ENCODE peak calls at places on chromosomes 3 and 15, in ten cellular contexts. One of them, this sample, is unnamed.
A peak's percentile ranks its signal among the peaks of the same experiment; 100 is the strongest.

GRCh38 chr3:128170866-128171516 is 17.7 kb downstream of the EEFSEC start:
- DNase-seq in astrocyte of the spinal cord: peak; percentile 77
- DNase-seq in sigmoid colon: peak; percentile 85
- DNase-seq in AG09309: peak; percentile 52
- DNase-seq in uterus: peak; percentile 73
- DNase-seq in adipocyte: peak; percentile 94
- DNase-seq in cardiac muscle cell: peak; percentile 87
- DNase-seq in heart right ventricle: peak; percentile 70
- DNase-seq in Peyer's patch: no peak
- DNase-seq in AG04450: peak; percentile 67
- DNase-seq in this sample: no peak

GRCh38 chr3:5687230-5687629 is 499.7 kb downstream of the EDEM1 start:
- DNase-seq in uterus: no peak
- DNase-seq in AG04450: no peak
- DNase-seq in heart right ventricle: no peak
- DNase-seq in Peyer's patch: no peak
- DNase-seq in cardiac muscle cell: no peak
- DNase-seq in adipocyte: no peak
- DNase-seq in sigmoid colon: no peak
- DNase-seq in astrocyte of the spinal cord: no peak
- DNase-seq in AG09309: no peak
- DNase-seq in this sample: no peak

GRCh38 chr15:38490231-38490630 is 36.3 kb downstream of the FAM98B start:
- DNase-seq in Peyer's patch: no peak
- DNase-seq in sigmoid colon: no peak
- DNase-seq in uterus: no peak
- DNase-seq in AG09309: no peak
- DNase-seq in adipocyte: peak; percentile 61
- DNase-seq in AG04450: peak; percentile 26
- DNase-seq in heart right ventricle: no peak
- DNase-seq in astrocyte of the spinal cord: peak; percentile 70
- DNase-seq in cardiac muscle cell: no peak
- DNase-seq in this sample: no peak

GRCh38 chr15:62824111-62824737 is 218.3 kb upstream of the TPM1 start:
- DNase-seq in cardiac muscle cell: peak; percentile 60
- DNase-seq in heart right ventricle: no peak
- DNase-seq in sigmoid colon: no peak
- DNase-seq in AG09309: no peak
- DNase-seq in Peyer's patch: no peak
- DNase-seq in uterus: no peak
- DNase-seq in AG04450: peak; percentile 39
- DNase-seq in astrocyte of the spinal cord: peak; percentile 75
- DNase-seq in adipocyte: peak; percentile 87
- DNase-seq in this sample: no peak

GRCh38 chr3:73206006-73206405 is 144.5 kb downstream of the EBLN2 start:
- DNase-seq in adipocyte: no peak
- DNase-seq in heart right ventricle: no peak
- DNase-seq in cardiac muscle cell: no peak
- DNase-seq in sigmoid colon: no peak
- DNase-seq in astrocyte of the spinal cord: no peak
- DNase-seq in Peyer's patch: no peak
- DNase-seq in AG04450: no peak
- DNase-seq in uterus: no peak
- DNase-seq in AG09309: no peak
- DNase-seq in this sample: no peak

GRCh38 chr3:155853214-155854146 is 747 bp downstream of the SLC33A1 start:
- DNase-seq in uterus: no peak
- DNase-seq in heart right ventricle: peak; percentile 9
- DNase-seq in sigmoid colon: peak; percentile 75
- DNase-seq in AG04450: no peak
- DNase-seq in adipocyte: peak; percentile 61
- DNase-seq in AG09309: no peak
- DNase-seq in cardiac muscle cell: peak; percentile 41
- DNase-seq in Peyer's patch: no peak
- DNase-seq in astrocyte of the spinal cord: no peak
- DNase-seq in this sample: peak; percentile 7

GRCh38 chr3:194472290-194472920 is 14.4 kb downstream of the ATP13A3 start:
- DNase-seq in Peyer's patch: no peak
- DNase-seq in sigmoid colon: no peak
- DNase-seq in cardiac muscle cell: peak; percentile 82
- DNase-seq in uterus: no peak
- DNase-seq in AG09309: no peak
- DNase-seq in astrocyte of the spinal cord: peak; percentile 81
- DNase-seq in AG04450: peak; percentile 55
- DNase-seq in adipocyte: peak; percentile 91
- DNase-seq in heart right ventricle: peak; percentile 33
- DNase-seq in this sample: no peak

GRCh38 chr3:79421273-79421672 is 346.5 kb downstream of the ROBO1 start:
- DNase-seq in AG04450: no peak
- DNase-seq in uterus: no peak
- DNase-seq in AG09309: no peak
- DNase-seq in adipocyte: no peak
- DNase-seq in sigmoid colon: no peak
- DNase-seq in heart right ventricle: no peak
- DNase-seq in Peyer's patch: no peak
- DNase-seq in astrocyte of the spinal cord: no peak
- DNase-seq in cardiac muscle cell: no peak
- DNase-seq in this sample: no peak

GRCh38 chr15:75161106-75161505 is 40.6 kb upstream of the C15orf39 start:
- DNase-seq in heart right ventricle: no peak
- DNase-seq in AG04450: no peak
- DNase-seq in astrocyte of the spinal cord: no peak
- DNase-seq in Peyer's patch: no peak
- DNase-seq in cardiac muscle cell: no peak
- DNase-seq in AG09309: no peak
- DNase-seq in uterus: no peak
- DNase-seq in adipocyte: no peak
- DNase-seq in sigmoid colon: no peak
- DNase-seq in this sample: no peak

GRCh38 chr3:177468816-177469590 is 271.7 kb upstream of the TBL1XR1 start:
- DNase-seq in Peyer's patch: no peak
- DNase-seq in heart right ventricle: no peak
- DNase-seq in sigmoid colon: no peak
- DNase-seq in uterus: no peak
- DNase-seq in AG04450: no peak
- DNase-seq in adipocyte: peak; percentile 27
- DNase-seq in cardiac muscle cell: peak; percentile 86
- DNase-seq in astrocyte of the spinal cord: no peak
- DNase-seq in AG09309: peak; percentile 46
- DNase-seq in this sample: no peak

GRCh38 chr3:114846252-114846651 is 300.8 kb downstream of the ZBTB20 start:
- DNase-seq in AG04450: no peak
- DNase-seq in adipocyte: no peak
- DNase-seq in uterus: no peak
- DNase-seq in sigmoid colon: no peak
- DNase-seq in AG09309: no peak
- DNase-seq in cardiac muscle cell: no peak
- DNase-seq in heart right ventricle: no peak
- DNase-seq in Peyer's patch: no peak
- DNase-seq in astrocyte of the spinal cord: no peak
- DNase-seq in this sample: no peak

GRCh38 chr3:177561769-177562360 is 364.6 kb upstream of the TBL1XR1 start:
- DNase-seq in uterus: no peak
- DNase-seq in AG09309: no peak
- DNase-seq in AG04450: no peak
- DNase-seq in astrocyte of the spinal cord: no peak
- DNase-seq in Peyer's patch: no peak
- DNase-seq in adipocyte: no peak
- DNase-seq in cardiac muscle cell: no peak
- DNase-seq in sigmoid colon: no peak
- DNase-seq in heart right ventricle: no peak
- DNase-seq in this sample: no peak

DNA sequence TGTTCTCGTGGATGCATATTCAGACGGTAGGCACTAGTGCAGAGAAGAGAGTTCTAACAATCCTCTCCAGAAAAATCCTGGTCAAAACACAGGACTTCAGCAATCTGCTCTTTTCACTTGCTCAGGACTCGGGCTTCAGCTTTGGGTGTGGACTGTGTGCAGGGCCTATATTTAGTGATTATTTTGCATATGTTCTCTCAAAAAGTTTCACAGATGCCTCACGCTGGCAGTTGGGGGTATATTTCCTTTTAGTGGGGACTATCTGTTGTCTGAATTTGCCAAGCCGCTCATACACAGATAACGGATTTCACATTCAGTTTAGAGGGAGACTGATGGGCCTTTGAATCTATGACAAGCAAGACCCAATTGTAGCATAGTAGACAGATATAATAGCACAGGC is 54.4 kb upstream of the LRRN1 start:
- DNase-seq in adipocyte: no peak
- DNase-seq in cardiac muscle cell: no peak
- DNase-seq in astrocyte of the spinal cord: no peak
- DNase-seq in heart right ventricle: no peak
- DNase-seq in AG04450: no peak
- DNase-seq in Peyer's patch: no peak
- DNase-seq in AG09309: no peak
- DNase-seq in sigmoid colon: no peak
- DNase-seq in uterus: no peak
- DNase-seq in this sample: no peak
- H3K4me3 ChIP-seq in adipocyte: no peak overlapping the region
- H3K4me3 ChIP-seq in cardiac muscle cell: no peak overlapping the region
- H3K4me3 ChIP-seq in astrocyte of the spinal cord: no peak overlapping the region
- H3K4me3 ChIP-seq in heart right ventricle: no peak overlapping the region
- H3K4me3 ChIP-seq in AG04450: no peak overlapping the region
- H3K4me3 ChIP-seq in Peyer's patch: no peak overlapping the region
- H3K4me3 ChIP-seq in AG09309: no peak overlapping the region
- H3K4me3 ChIP-seq in sigmoid colon: no peak overlapping the region
- H3K4me3 ChIP-seq in uterus: no peak overlapping the region
- H3K4me3 ChIP-seq in this sample: no peak overlapping the region

GRCh38 chr3:103059481-103059880 is 624.7 kb downstream of the ZPLD1 start:
- DNase-seq in astrocyte of the spinal cord: no peak
- DNase-seq in AG04450: no peak
- DNase-seq in cardiac muscle cell: no peak
- DNase-seq in uterus: no peak
- DNase-seq in sigmoid colon: no peak
- DNase-seq in heart right ventricle: no peak
- DNase-seq in adipocyte: no peak
- DNase-seq in Peyer's patch: no peak
- DNase-seq in AG09309: no peak
- DNase-seq in this sample: no peak
- H3K4me3 ChIP-seq in astrocyte of the spinal cord: no peak overlapping the region
- H3K4me3 ChIP-seq in AG04450: no peak overlapping the region
- H3K4me3 ChIP-seq in cardiac muscle cell: no peak overlapping the region
- H3K4me3 ChIP-seq in uterus: no peak overlapping the region
- H3K4me3 ChIP-seq in sigmoid colon: no peak overlapping the region
- H3K4me3 ChIP-seq in heart right ventricle: no peak overlapping the region
- H3K4me3 ChIP-seq in adipocyte: no peak overlapping the region
- H3K4me3 ChIP-seq in Peyer's patch: no peak overlapping the region
- H3K4me3 ChIP-seq in AG09309: no peak overlapping the region
- H3K4me3 ChIP-seq in this sample: no peak overlapping the region

GRCh38 chr3:9246196-9246595 is 3.2 kb downstream of the SRGAP3 start:
- DNase-seq in uterus: no peak
- DNase-seq in AG09309: no peak
- DNase-seq in sigmoid colon: no peak
- DNase-seq in adipocyte: no peak
- DNase-seq in astrocyte of the spinal cord: no peak
- DNase-seq in cardiac muscle cell: no peak
- DNase-seq in AG04450: no peak
- DNase-seq in Peyer's patch: no peak
- DNase-seq in heart right ventricle: no peak
- DNase-seq in this sample: no peak

GRCh38 chr3:9250236-9250635 is 790 bp upstream of the SRGAP3 start:
- DNase-seq in AG09309: no peak
- DNase-seq in Peyer's patch: no peak
- DNase-seq in uterus: no peak
- DNase-seq in heart right ventricle: no peak
- DNase-seq in adipocyte: no peak
- DNase-seq in AG04450: no peak
- DNase-seq in cardiac muscle cell: no peak
- DNase-seq in astrocyte of the spinal cord: no peak
- DNase-seq in sigmoid colon: no peak
- DNase-seq in this sample: no peak

GRCh38 chr3:9248232-9249191 is 934 bp downstream of the SRGAP3 start:
- DNase-seq in sigmoid colon: no peak
- DNase-seq in uterus: no peak
- DNase-seq in Peyer's patch: no peak
- DNase-seq in astrocyte of the spinal cord: no peak
- DNase-seq in adipocyte: peak; percentile 22
- DNase-seq in cardiac muscle cell: no peak
- DNase-seq in AG09309: no peak
- DNase-seq in heart right ventricle: no peak
- DNase-seq in AG04450: no peak
- DNase-seq in this sample: no peak

GRCh38 chr3:9249273-9250192 is at the start of gene SRGAP3:
- DNase-seq in adipocyte: peak; percentile 90
- DNase-seq in Peyer's patch: peak; percentile 79
- DNase-seq in AG04450: peak; percentile 54
- DNase-seq in uterus: peak; percentile 90
- DNase-seq in AG09309: peak; percentile 68
- DNase-seq in sigmoid colon: peak; percentile 92
- DNase-seq in heart right ventricle: peak; percentile 92
- DNase-seq in astrocyte of the spinal cord: peak; percentile 91
- DNase-seq in cardiac muscle cell: peak; percentile 92
- DNase-seq in this sample: peak; percentile 69

DNA sequence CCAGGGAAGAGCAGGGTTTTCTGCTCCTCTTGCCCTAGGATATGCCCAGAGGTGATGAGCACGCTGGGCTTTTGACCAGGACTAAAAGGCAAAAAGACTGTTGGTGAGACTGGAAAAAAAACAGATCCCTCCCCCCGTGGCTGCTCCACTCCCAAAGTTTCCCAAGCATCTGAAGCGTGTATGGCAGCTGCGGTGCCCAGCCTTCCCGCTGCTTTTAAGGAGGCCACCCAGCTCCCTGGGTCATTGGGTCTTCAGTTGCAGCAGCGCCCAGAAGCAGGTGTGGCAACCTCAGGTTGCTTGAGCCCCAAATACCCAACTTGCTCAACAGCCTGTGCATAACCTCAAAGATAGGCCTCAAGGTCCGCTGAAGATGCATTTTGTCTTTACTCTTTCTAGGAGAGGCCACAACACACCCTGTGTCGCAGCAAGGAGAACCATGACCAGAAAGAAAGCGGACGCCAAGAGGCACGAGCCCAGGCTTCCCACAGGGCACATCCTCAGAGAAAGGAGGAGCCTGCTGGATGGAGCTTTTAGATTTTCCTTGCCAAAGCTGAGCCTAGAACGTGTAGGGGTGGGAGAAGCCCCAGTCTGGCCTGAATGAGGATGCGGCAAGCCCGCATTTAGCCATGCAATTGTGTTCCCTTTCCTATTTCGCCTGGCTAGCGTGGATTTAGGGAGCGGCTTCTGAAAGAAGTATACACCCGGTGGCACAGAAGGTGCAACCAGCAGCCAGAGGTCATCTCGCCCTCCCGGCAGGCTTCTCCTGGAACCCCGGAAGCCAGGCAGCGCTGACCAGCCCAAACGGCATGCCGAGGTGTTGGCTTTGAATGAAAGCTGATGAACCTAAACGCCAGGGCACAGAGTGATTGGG is 1.9 kb downstream of the SRGAP3 start:
- DNase-seq in Peyer's patch: no peak
- DNase-seq in uterus: no peak
- DNase-seq in heart right ventricle: no peak
- DNase-seq in cardiac muscle cell: no peak
- DNase-seq in AG04450: no peak
- DNase-seq in sigmoid colon: no peak
- DNase-seq in astrocyte of the spinal cord: no peak
- DNase-seq in adipocyte: no peak
- DNase-seq in AG09309: no peak
- DNase-seq in this sample: no peak
- H3K4me3 ChIP-seq in Peyer's patch: peak overlapping the region; percentile 65
- H3K4me3 ChIP-seq in uterus: peak overlapping the region; percentile 34
- H3K4me3 ChIP-seq in heart right ventricle: peak overlapping the region; percentile 62
- H3K4me3 ChIP-seq in cardiac muscle cell: no peak overlapping the region
- H3K4me3 ChIP-seq in AG04450: no peak overlapping the region
- H3K4me3 ChIP-seq in sigmoid colon: peak overlapping the region; percentile 44
- H3K4me3 ChIP-seq in astrocyte of the spinal cord: no peak overlapping the region
- H3K4me3 ChIP-seq in adipocyte: peak overlapping the region; percentile 86
- H3K4me3 ChIP-seq in AG09309: peak overlapping the region; percentile 47
- H3K4me3 ChIP-seq in this sample: peak overlapping the region; percentile 64

GRCh38 chr3:184568918-184569829 is 7.6 kb downstream of the EPHB3 start:
- DNase-seq in heart right ventricle: peak; percentile 90
- DNase-seq in astrocyte of the spinal cord: peak; percentile 96
- DNase-seq in uterus: peak; percentile 93
- DNase-seq in sigmoid colon: peak; percentile 95
- DNase-seq in cardiac muscle cell: peak; percentile 98
- DNase-seq in adipocyte: peak; percentile 99
- DNase-seq in AG04450: peak; percentile 95
- DNase-seq in Peyer's patch: peak; percentile 77
- DNase-seq in AG09309: peak; percentile 94
- DNase-seq in this sample: peak; percentile 83
- H3K4me3 ChIP-seq in heart right ventricle: peak overlapping the region; percentile 60
- H3K4me3 ChIP-seq in astrocyte of the spinal cord: peak overlapping the region; percentile 35
- H3K4me3 ChIP-seq in uterus: peak overlapping the region; percentile 40
- H3K4me3 ChIP-seq in sigmoid colon: peak overlapping the region; percentile 58
- H3K4me3 ChIP-seq in cardiac muscle cell: peak overlapping the region; percentile 58
- H3K4me3 ChIP-seq in adipocyte: peak overlapping the region; percentile 76
- H3K4me3 ChIP-seq in AG04450: peak overlapping the region; percentile 63
- H3K4me3 ChIP-seq in Peyer's patch: peak overlapping the region; percentile 55
- H3K4me3 ChIP-seq in AG09309: peak overlapping the region; percentile 49
- H3K4me3 ChIP-seq in this sample: peak overlapping the region; percentile 66

This sample was measured in tibial nerve.